ENCODE peak calls at places on chromosomes 4 and X, in eight cellular contexts. I is kidney epithelial cell, K is prostate gland, O is right lobe of liver, N is fibroblast of the aortic adventitia, X is bronchial epithelial cell, J is heart right ventricle, D is epithelial cell of proximal tubule. V is an unnamed sample.

GRCh38 chr4:8010618-8011017 is 71.0 kb upstream of the AFAP1 start:
- DNase-seq in I (no peak), K (no peak), O (no peak), N (no peak), X (no peak), J (peak), D (no peak), V (peak)

GRCh38 chr4:113051361-113051760 is 1.9 kb downstream of the ANK2 start:
- DNase-seq in I (no peak), K (no peak), O (no peak), N (no peak), X (no peak), J (no peak), D (no peak), V (no peak)

GRCh38 chrX:45619290-45619689 is 418.6 kb upstream of the DIPK2B start:
- DNase-seq in I (no peak), K (no peak), O (no peak), N (peak), X (no peak), J (no peak), D (no peak), V (peak)

GRCh38 chr4:9944431-9945425 is 76.6 kb downstream of the SLC2A9 start:
- DNase-seq in I (no peak), K (no peak), O (no peak), N (no peak), X (peak), J (no peak), D (no peak), V (no peak)

GRCh38 chrX:110087485-110088356 is 84.8 kb downstream of the TMEM164 start:
- DNase-seq in I (peak), K (no peak), O (no peak), N (peak), X (peak), J (no peak), D (peak), V (peak)

GRCh38 chrX:26918633-26919032 is 544.5 kb downstream of the PPP4R3C start:
- DNase-seq in I (no peak), K (no peak), O (no peak), N (peak), X (peak), J (no peak), D (no peak), V (peak)

GRCh38 chr4:121340247-121340646 is 40.6 kb downstream of the QRFPR start:
- DNase-seq in I (no peak), K (no peak), O (no peak), N (no peak), X (no peak), J (no peak), D (no peak), V (no peak)

GRCh38 chrX:17039826-17040225 is 93.4 kb downstream of the REPS2 start:
- DNase-seq in I (no peak), K (no peak), O (no peak), N (peak), X (no peak), J (no peak), D (no peak), V (peak)

GRCh38 chr4:165634766-165635165 is 238.3 kb upstream of the TLL1 start:
- DNase-seq in I (no peak), K (no peak), O (no peak), N (no peak), X (no peak), J (no peak), D (no peak), V (no peak)

GRCh38 chrX:108735680-108736508 is 469 bp downstream of the IRS4 start:
- DNase-seq in I (no peak), K (no peak), O (no peak), N (no peak), X (peak), J (no peak), D (no peak), V (peak)

GRCh38 chr4:141131738-141132688 is 1.3 kb downstream of the RNF150 start:
- DNase-seq in I (no peak), K (peak), O (no peak), N (peak), X (no peak), J (no peak), D (no peak), V (peak)

GRCh38 chr4:70801265-70801809 is 38.4 kb downstream of the GRSF1 start:
- DNase-seq in I (no peak), K (no peak), O (no peak), N (no peak), X (no peak), J (no peak), D (no peak), V (no peak)

GRCh38 chr4:83548151-83548905 is 12.4 kb downstream of the GPAT3 start:
- DNase-seq in I (peak), K (peak), O (peak), N (peak), X (peak), J (peak), D (peak), V (peak)

GRCh38 chr4:7423801-7424552 is 10.8 kb downstream of the PSAPL1 start:
- DNase-seq in I (no peak), K (no peak), O (peak), N (no peak), X (peak), J (no peak), D (no peak), V (no peak)

GRCh38 chr4:52244773-52245360 is 193.8 kb downstream of the SPATA18 start:
- DNase-seq in I (no peak), K (no peak), O (no peak), N (no peak), X (no peak), J (no peak), D (peak), V (no peak)

GRCh38 chr4:168629561-168629960 is 132.7 kb downstream of the PALLD start:
- DNase-seq in I (no peak), K (no peak), O (no peak), N (no peak), X (no peak), J (no peak), D (no peak), V (no peak)

GRCh38 chrX:11143931-11144678 is 33.0 kb downstream of the HCCS start:
- DNase-seq in I (peak), K (peak), O (peak), N (peak), X (peak), J (peak), D (peak), V (peak)

GRCh38 chr4:21768349-21769310 is 179.9 kb downstream of the KCNIP4 start:
- DNase-seq in I (no peak), K (peak), O (no peak), N (peak), X (peak), J (peak), D (no peak), V (peak)

GRCh38 chr4:42416017-42416416 is 18.7 kb downstream of the SHISA3 start:
- DNase-seq in I (no peak), K (no peak), O (no peak), N (no peak), X (no peak), J (no peak), D (no peak), V (no peak)

GRCh38 chr4:4901877-4902276 is 42.4 kb downstream of the MSX1 start:
- DNase-seq in I (no peak), K (no peak), O (no peak), N (no peak), X (no peak), J (no peak), D (no peak), V (no peak)

GRCh38 chrX:97211070-97211469 is 327.4 kb downstream of the RPA4 start:
- DNase-seq in I (no peak), K (no peak), O (no peak), N (no peak), X (peak), J (no peak), D (no peak), V (peak)

GRCh38 chr4:183586824-183587223 is 72.2 kb downstream of the RWDD4 start:
- DNase-seq in I (no peak), K (no peak), O (no peak), N (no peak), X (no peak), J (no peak), D (no peak), V (no peak)

GRCh38 chr4:92122911-92123310 is 180.9 kb upstream of the GRID2 start:
- DNase-seq in I (no peak), K (no peak), O (no peak), N (no peak), X (no peak), J (no peak), D (no peak), V (no peak)

DNA sequence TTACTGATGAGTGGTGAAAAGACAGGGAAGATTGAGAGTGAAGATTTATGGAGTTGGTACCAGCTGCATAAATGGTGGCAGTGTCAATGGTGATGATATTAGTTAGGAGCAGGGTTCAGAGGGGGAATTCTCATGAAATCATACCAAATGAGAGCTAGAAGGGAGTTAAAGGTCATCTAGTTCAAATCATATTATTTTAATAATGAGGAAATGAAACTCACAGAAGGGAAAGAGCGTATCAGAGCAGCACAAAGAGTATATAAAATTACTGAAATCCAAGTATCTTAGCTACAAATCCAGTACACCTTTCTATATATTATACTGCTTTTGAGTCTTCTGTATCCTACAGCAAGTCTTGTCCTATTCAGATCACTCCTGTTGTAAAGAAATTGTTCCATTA is 5.0 kb downstream of the P2RY10 start:
- DNase-seq in I (no peak), K (no peak), O (no peak), N (no peak), X (no peak), J (no peak), D (no peak), V (no peak)
- H3K4me3 ChIP-seq in I (no peak), K (no peak), O (no peak), N (no peak), X (no peak), J (no peak), D (no peak), V (no peak)

GRCh38 chr4:986428-986948 is 356 bp upstream of the IDUA start:
- DNase-seq in I (no peak), K (no peak), O (no peak), N (peak), X (no peak), J (no peak), D (no peak), V (peak)

GRCh38 chr4:982814-983213 is 4.0 kb upstream of the IDUA start:
- DNase-seq in I (no peak), K (no peak), O (no peak), N (no peak), X (no peak), J (no peak), D (no peak), V (no peak)

GRCh38 chr4:986949-987688 is at the start of gene IDUA:
- DNase-seq in I (no peak), K (peak), O (peak), N (peak), X (peak), J (peak), D (peak), V (peak)

GRCh38 chr4:984336-985054 is 2.3 kb upstream of the IDUA start:
- DNase-seq in I (no peak), K (no peak), O (no peak), N (no peak), X (no peak), J (no peak), D (no peak), V (no peak)

DNA sequence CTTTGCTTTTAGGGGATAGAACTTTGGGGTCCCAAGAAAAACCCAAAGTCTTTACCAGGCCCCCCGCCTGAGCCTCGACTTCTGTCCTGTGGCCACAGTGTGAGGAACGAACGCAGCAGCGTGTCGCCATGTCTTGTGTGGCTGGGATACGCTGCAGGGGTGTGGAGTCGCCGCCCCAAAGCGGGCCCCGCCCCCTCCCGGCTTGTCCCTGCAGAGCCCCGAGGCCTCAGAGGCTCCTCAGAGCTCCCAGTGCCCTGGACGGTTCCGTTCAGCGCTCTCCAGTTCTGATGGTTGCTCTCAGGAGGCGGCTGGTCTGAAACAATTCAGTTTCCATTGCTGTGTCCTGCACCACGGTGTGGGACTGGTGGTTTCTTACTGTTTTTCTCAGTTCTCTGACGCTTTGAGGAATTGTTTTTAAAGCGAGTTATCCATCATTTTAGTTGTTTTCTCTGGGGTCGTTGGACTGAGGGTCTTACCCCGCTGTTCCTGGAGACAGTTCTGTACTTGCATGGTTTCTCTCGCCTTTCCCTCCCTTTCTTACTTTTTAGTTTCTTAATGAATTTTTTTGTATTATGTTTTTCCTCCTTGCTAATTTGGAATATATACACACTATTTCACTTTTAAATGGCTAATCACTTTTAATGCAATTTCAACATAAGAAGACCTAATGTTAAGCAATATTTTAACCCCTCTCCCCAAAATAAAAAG is 1.6 kb upstream of the IDUA start:
- DNase-seq in I (no peak), K (peak), O (peak), N (no peak), X (peak), J (peak), D (no peak), V (peak)
- TF ChIP-seq CTCF in I (no peak), K (no peak), O (no peak), N (no peak), X (no peak), J (peak), D (no peak), V (no peak)

GRCh38 chr4:19686456-19686855 is 565.2 kb upstream of the SLIT2 start:
- DNase-seq in I (no peak), K (no peak), O (no peak), N (no peak), X (no peak), J (no peak), D (no peak), V (no peak)
- H3K4me3 ChIP-seq in I (no peak), K (no peak), O (no peak), N (no peak), X (no peak), J (no peak), D (no peak), V (no peak)

DNA sequence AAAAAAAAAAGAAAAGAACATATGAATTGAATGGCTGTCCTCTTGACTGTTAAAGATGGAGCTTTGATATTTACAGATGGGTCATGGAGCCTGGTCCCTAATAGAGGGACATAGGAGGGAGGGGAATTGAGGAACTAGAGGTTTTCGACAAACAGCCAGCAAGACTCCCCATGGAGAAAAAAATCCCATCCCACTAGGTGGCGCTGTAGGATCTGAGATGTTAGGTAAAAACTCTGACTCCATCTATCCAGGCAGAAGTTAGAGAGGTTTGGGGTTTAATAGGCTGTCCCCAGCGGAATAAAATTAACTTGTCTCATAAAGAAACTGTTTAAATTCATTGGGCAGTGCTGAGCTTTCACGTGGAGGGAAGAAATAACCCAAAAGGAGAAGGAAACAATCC is 45.9 kb downstream of the HMGB2 start:
- DNase-seq in I (no peak), K (no peak), O (peak), N (peak), X (peak), J (peak), D (peak), V (peak)
- TF ChIP-seq CTCF in I (peak), K (no peak), O (peak), N (peak), X (peak), J (peak), D (peak), V (peak)

DNA sequence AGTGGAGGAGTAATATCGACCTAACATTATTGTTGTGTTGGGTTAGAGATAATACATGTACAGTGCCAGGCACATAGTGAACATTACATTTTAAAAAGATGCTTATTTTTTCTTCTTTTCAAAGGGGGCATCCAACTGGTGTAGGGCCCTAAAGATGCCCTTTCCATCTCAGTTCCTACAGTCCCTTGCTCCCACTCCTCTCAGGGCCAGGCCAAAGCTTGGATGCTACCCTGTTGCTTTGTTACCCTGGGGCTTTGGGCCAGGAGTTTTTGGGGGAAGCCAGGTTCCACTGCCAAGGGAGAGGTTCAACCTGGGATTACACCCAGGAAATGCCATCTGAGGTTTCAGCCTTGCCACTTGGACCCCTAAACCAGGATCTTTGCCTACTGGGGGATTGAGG is 918 bp downstream of the IGSF1 start:
- DNase-seq in I (no peak), K (no peak), O (no peak), N (no peak), X (no peak), J (no peak), D (no peak), V (no peak)
- H3K4me3 ChIP-seq in I (no peak), K (no peak), O (no peak), N (no peak), X (no peak), J (no peak), D (no peak), V (no peak)